ENCODE peak calls at places on chromosomes 3 and 15, in nine cellular contexts. P is astrocyte of the hippocampus; O is stimulated activated CD8-positive, alpha-beta memory T cell treated with anti-CD3 and anti-CD28 coated beads, Interleukin-7, amount 100 ng/mL, for 48 hours; J is H4; I is NCI-H524; R is sigmoid colon; Z is CD4-positive, CD25-positive, alpha-beta regulatory T cell; E is NCI-H1092; F is ACHN. A is an unnamed sample.

GRCh38 chr3:133506215-133506901 is 67.1 kb upstream of the CDV3 start:
- DNase-seq in F (no peak), P (no peak), R (no peak), E (no peak), I (no peak), O (no peak), J (no peak), Z (peak), A (no peak)

GRCh38 chr3:27307566-27307965 is 61.6 kb downstream of the NEK10 start:
- DNase-seq in E (no peak), I (no peak), O (no peak), P (no peak), Z (no peak), R (no peak), F (no peak), J (no peak), A (no peak)

GRCh38 chr3:170724599-170724998 is 138.7 kb upstream of the SLC7A14 start:
- DNase-seq in O (no peak), Z (no peak), R (peak), E (no peak), I (peak), J (no peak), P (peak), F (no peak), A (no peak)

GRCh38 chr15:66650433-66650832 is 51.6 kb upstream of the SMAD6 start:
- DNase-seq in Z (no peak), F (no peak), R (no peak), O (no peak), E (no peak), P (no peak), J (no peak), I (no peak), A (no peak)

GRCh38 chr15:89075846-89076245 is 12.4 kb upstream of the ABHD2 start:
- DNase-seq in I (no peak), J (no peak), P (no peak), E (no peak), F (no peak), Z (no peak), R (no peak), O (no peak), A (no peak)

GRCh38 chr3:107838196-107838595 is 252.6 kb downstream of the CD47 start:
- DNase-seq in J (no peak), F (no peak), O (no peak), Z (no peak), I (no peak), E (no peak), P (no peak), R (no peak), A (no peak)

GRCh38 chr3:58331593-58332152 is 1.0 kb upstream of the PXK start:
- DNase-seq in Z (no peak), J (no peak), R (no peak), O (no peak), E (no peak), I (no peak), F (no peak), P (no peak), A (no peak)

GRCh38 chr3:179297971-179298725 is 24.7 kb upstream of the ZNF639 start:
- DNase-seq in R (no peak), F (no peak), P (peak), O (no peak), J (no peak), E (no peak), Z (no peak), I (peak), A (no peak)

GRCh38 chr3:76685858-76686257 is 354.0 kb upstream of the ROBO2 start:
- DNase-seq in E (no peak), J (no peak), O (no peak), Z (no peak), I (no peak), F (peak), P (peak), R (no peak), A (no peak)

GRCh38 chr3:101676765-101677435 is at the start of gene ZBTB11:
- DNase-seq in E (no peak), Z (peak), R (peak), P (peak), I (no peak), J (peak), O (peak), F (peak), A (peak)

GRCh38 chr3:19702416-19703078 is 231.5 kb downstream of the EFHB start:
- DNase-seq in J (no peak), P (no peak), E (no peak), F (no peak), O (no peak), R (no peak), Z (no peak), I (no peak), A (no peak)

GRCh38 chr3:117127147-117127546 is 417.6 kb downstream of the TUSC7 start:
- DNase-seq in P (no peak), R (no peak), J (no peak), F (no peak), I (no peak), Z (no peak), E (no peak), O (no peak), A (no peak)

GRCh38 chr3:104717828-104718196 is 648.9 kb upstream of the ALCAM start:
- DNase-seq in E (no peak), F (no peak), O (no peak), J (no peak), Z (no peak), R (no peak), P (no peak), I (no peak), A (no peak)

GRCh38 chr3:151460774-151461450 is at the start of gene IGSF10:
- DNase-seq in E (no peak), O (no peak), F (no peak), I (peak), J (no peak), R (no peak), P (peak), Z (no peak), A (no peak)

GRCh38 chr3:146218880-146219866 is 31.7 kb downstream of the PLSCR4 start:
- DNase-seq in Z (peak), I (peak), O (no peak), F (peak), P (peak), E (no peak), R (no peak), J (no peak), A (no peak)

GRCh38 chr15:98712845-98713584 is 64.7 kb downstream of the IGF1R start:
- DNase-seq in R (no peak), Z (no peak), O (no peak), J (no peak), P (no peak), F (no peak), E (no peak), I (no peak), A (no peak)

GRCh38 chr15:100310511-100310910 is 31.3 kb downstream of the ADAMTS17 start:
- DNase-seq in P (no peak), J (no peak), R (no peak), O (no peak), E (no peak), F (no peak), I (no peak), Z (no peak), A (no peak)

GRCh38 chr15:85479071-85479647 is 98.8 kb downstream of the AKAP13 start:
- DNase-seq in O (no peak), Z (no peak), P (peak), F (peak), R (no peak), I (peak), J (peak), E (no peak), A (no peak)

A was measured in RWPE2.